ENCODE peak calls at places on chromosome 16, in six cellular contexts. U is T-helper 17 cell, P is thoracic aorta, I is A673, O is AG08396, C is HFFc6. V is an unnamed sample.

GRCh38 chr16:88619859-88620655 is 18.3 kb upstream of the IL17C start:
- DNase-seq in U (peak; percentile 70), P (no peak), O (peak; percentile 92), I (no peak), C (no peak), V (no peak)

GRCh38 chr16:72149676-72150464 is 22.1 kb downstream of the PMFBP1 start:
- DNase-seq in I (peak; percentile 4), O (no peak), U (no peak), P (no peak), C (no peak), V (no peak)

GRCh38 chr16:55465077-55465896 is 13.7 kb upstream of the MMP2 start:
- DNase-seq in I (peak; percentile 86), C (peak; percentile 72), U (peak; percentile 65), P (peak; percentile 74), O (peak; percentile 82), V (no peak)

GRCh38 chr16:69620564-69620963 is 54.8 kb downstream of the NFAT5 start:
- DNase-seq in O (no peak), U (no peak), C (no peak), P (no peak), I (peak; percentile 27), V (no peak)

GRCh38 chr16:56842133-56842532 is 22.9 kb upstream of the SLC12A3 start:
- DNase-seq in P (no peak), U (no peak), C (no peak), I (no peak), O (no peak), V (no peak)

GRCh38 chr16:3259097-3259496 is 2.7 kb upstream of the MEFV start:
- DNase-seq in I (no peak), C (no peak), U (no peak), O (no peak), P (no peak), V (peak; percentile 21)

GRCh38 chr16:57452021-57452420 is 4.7 kb downstream of the COQ9 start:
- DNase-seq in O (no peak), P (no peak), C (no peak), U (no peak), I (no peak), V (no peak)

GRCh38 chr16:68740628-68741346 is 3.7 kb downstream of the CDH1 start:
- DNase-seq in O (no peak), P (no peak), U (no peak), C (no peak), I (no peak), V (no peak)

GRCh38 chr16:77467929-77468328 is 33.1 kb upstream of the ADAMTS18 start:
- DNase-seq in P (no peak), U (no peak), C (no peak), I (no peak), O (no peak), V (no peak)

GRCh38 chr16:18805257-18805773 is 4.0 kb upstream of the ARL6IP1 start:
- DNase-seq in O (no peak), I (no peak), P (no peak), C (no peak), U (no peak), V (no peak)

GRCh38 chr16:5615868-5616642 is 518.5 kb upstream of the EEF2KMT start:
- DNase-seq in P (no peak), U (no peak), I (peak; percentile 77), C (peak; percentile 30), O (peak; percentile 24), V (no peak)

GRCh38 chr16:68433316-68433715 is 15.0 kb downstream of the SMPD3 start:
- DNase-seq in O (no peak), P (no peak), U (no peak), C (no peak), I (no peak), V (no peak)

GRCh38 chr16:2785101-2785991 is 2.0 kb downstream of the PRSS33 start:
- DNase-seq in O (no peak), C (no peak), P (no peak), U (no peak), I (no peak), V (no peak)

GRCh38 chr16:67149276-67150057 is 1.3 kb downstream of the B3GNT9 start:
- DNase-seq in C (no peak), U (no peak), O (no peak), P (no peak), I (no peak), V (no peak)

V was measured in GM04503.